ENCODE peak calls at places on chromosomes 1 and 21, in six cellular contexts. Y, V, X, E, S and L are unnamed samples.

GRCh38 chr1:31038360-31038759 is 27.2 kb downstream of the PUM1 start:
- DNase-seq in E (no peak), Y (no peak), X (no peak), S (no peak), V (no peak), L (no peak)

GRCh38 chr1:111733183-111733995 is 5.8 kb downstream of the INKA2 start:
- DNase-seq in X (no peak), Y (no peak), V (no peak), E (peak), S (no peak), L (no peak)

GRCh38 chr1:32338637-32339145 is 2.7 kb upstream of the MARCKSL1 start:
- DNase-seq in E (no peak), S (no peak), Y (no peak), X (no peak), V (no peak), L (no peak)

GRCh38 chr1:149936992-149937705 is 470 bp upstream of the MTMR11 start:
- DNase-seq in S (no peak), X (no peak), Y (no peak), V (peak), E (no peak), L (peak)

GRCh38 chr1:53968125-53968513 is 22.0 kb downstream of the LRRC42 start:
- DNase-seq in Y (no peak), V (no peak), E (no peak), X (no peak), S (no peak), L (peak)

GRCh38 chr1:1230656-1231399 is 973 bp downstream of the SDF4 start:
- DNase-seq in X (no peak), E (no peak), S (no peak), V (peak), Y (no peak), L (peak)

GRCh38 chr1:33420870-33421775 is 9.8 kb downstream of the PHC2 start:
- DNase-seq in E (no peak), X (no peak), S (no peak), V (no peak), Y (no peak), L (no peak)

GRCh38 chr1:107941123-107941522 is 23.9 kb downstream of the VAV3 start:
- DNase-seq in S (no peak), E (no peak), V (no peak), X (no peak), Y (no peak), L (no peak)

GRCh38 chr1:167077128-167077867 is 12.9 kb downstream of the GPA33 start:
- DNase-seq in S (no peak), V (no peak), X (no peak), E (no peak), Y (no peak), L (peak)

GRCh38 chr1:153899509-153899908 is 23.3 kb downstream of the GATAD2B start:
- DNase-seq in Y (no peak), X (no peak), E (no peak), V (no peak), S (no peak), L (no peak)

GRCh38 chr21:34701726-34702125 is 32.9 kb downstream of the CLIC6 start:
- DNase-seq in X (no peak), S (no peak), Y (no peak), V (no peak), E (no peak), L (no peak)

GRCh38 chr1:58939666-58940370 is 156.0 kb upstream of the JUN start:
- DNase-seq in V (no peak), Y (no peak), X (no peak), S (no peak), E (no peak), L (no peak)

GRCh38 chr1:62508187-62508758 is 71.4 kb downstream of the USP1 start:
- DNase-seq in Y (no peak), V (peak), X (no peak), E (peak), S (no peak), L (peak)

GRCh38 chr1:103942029-103942428 is 192.3 kb downstream of the AMY1C start:
- DNase-seq in V (no peak), E (no peak), S (no peak), X (no peak), Y (no peak), L (no peak)

GRCh38 chr1:1156140-1157032 is 17.3 kb upstream of the TTLL10 start:
- DNase-seq in Y (no peak), S (no peak), E (no peak), V (no peak), X (no peak), L (no peak)